ENCODE peak calls at places on chromosomes 6 and 20, in five cellular contexts. B is HepG2, S is trophoblast cell, X is fibroblast of lung, M is neural progenitor cell. I is an unnamed sample.
A peak's percentile ranks its signal among the peaks of the same experiment; 100 is the strongest.

GRCh38 chr20:56211051-56211450 is 37.5 kb upstream of the MC3R start:
- DNase-seq in B (no peak), S (no peak), X (no peak), M (no peak), I (no peak)

GRCh38 chr6:2111162-2111677 is 134.2 kb downstream of the GMDS start:
- DNase-seq in B (no peak), S (no peak), X (peak; percentile 96), M (no peak), I (no peak)

GRCh38 chr6:112372213-112372806 is 25.2 kb downstream of the RFPL4B start:
- DNase-seq in B (no peak), S (no peak), X (peak; percentile 59), M (no peak), I (peak; percentile 1)

GRCh38 chr6:111355156-111355555 is 127.9 kb downstream of the REV3L start:
- DNase-seq in B (no peak), S (no peak), X (no peak), M (no peak), I (no peak)

GRCh38 chr20:38725959-38726848 is 1.9 kb downstream of the SLC32A1 start:
- DNase-seq in B (peak; percentile 75), S (no peak), X (peak; percentile 34), M (peak; percentile 95), I (no peak)

GRCh38 chr6:12637960-12638641 is 78.5 kb upstream of the PHACTR1 start:
- DNase-seq in B (peak; percentile 48), S (peak; percentile 84), X (peak; percentile 18), M (peak; percentile 76), I (peak; percentile 27)

GRCh38 chr6:89475634-89476033 is 42.7 kb downstream of the ANKRD6 start:
- DNase-seq in B (peak; percentile 7), S (no peak), X (peak; percentile 15), M (no peak), I (no peak)

GRCh38 chr20:20499469-20499868 is 131.6 kb downstream of the INSM1 start:
- DNase-seq in B (no peak), S (no peak), X (no peak), M (peak; percentile 25), I (no peak)

GRCh38 chr6:109816452-109817374 is 125.6 kb downstream of the FIG4 start:
- DNase-seq in B (no peak), S (no peak), X (no peak), M (no peak), I (no peak)

DNA sequence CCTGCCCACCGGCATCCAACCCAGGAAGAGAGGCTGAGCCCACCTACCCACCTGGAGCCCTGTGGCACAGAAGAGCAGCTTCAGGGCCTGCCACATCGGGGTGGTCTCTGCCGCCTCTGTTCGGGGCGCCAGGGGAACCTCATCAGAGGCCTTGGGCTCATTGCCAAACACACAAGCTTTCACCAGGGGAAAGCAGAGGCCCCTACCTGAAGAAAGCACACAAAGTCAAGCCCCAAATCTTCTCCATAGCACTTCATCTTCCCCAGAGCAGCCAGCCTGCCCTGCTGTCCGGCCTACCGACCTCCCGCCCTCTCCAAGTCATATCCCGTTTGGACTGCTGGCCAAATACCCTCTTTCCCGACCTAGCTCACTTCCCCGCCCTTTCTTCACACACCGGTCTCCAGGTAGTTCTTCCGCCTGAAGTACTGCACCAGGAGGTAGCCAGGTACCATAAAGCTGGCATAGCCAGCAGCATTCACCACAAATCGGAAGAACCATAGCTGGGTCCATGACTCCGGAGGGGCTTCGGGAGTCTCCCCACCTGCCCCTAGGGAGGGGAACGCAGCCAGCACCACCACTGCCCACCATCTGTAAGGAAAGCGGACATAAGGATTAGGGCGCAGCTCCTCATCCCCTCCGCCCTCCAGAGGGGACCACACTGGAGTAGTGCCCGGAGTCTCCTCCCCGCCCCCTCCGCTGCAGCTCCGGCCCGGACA is 879 bp downstream of the SLC35B2 start:
- DNase-seq in B (no peak), S (peak; percentile 47), X (no peak), M (no peak), I (no peak)
- H2AFZ ChIP-seq in B (no peak overlapping the region), S (peak overlapping the region; percentile 12), X (no peak overlapping the region), M (peak overlapping the region; percentile 96), I (peak overlapping the region; percentile 82)

GRCh38 chr6:154337423-154338005 is 19.1 kb downstream of the IPCEF1 start:
- DNase-seq in B (no peak), S (peak; percentile 19), X (no peak), M (no peak), I (no peak)
- H2AFZ ChIP-seq in B (no peak overlapping the region), S (no peak overlapping the region), X (no peak overlapping the region), M (no peak overlapping the region), I (no peak overlapping the region)

GRCh38 chr6:20217900-20218299 is 5.6 kb upstream of the MBOAT1 start:
- DNase-seq in B (no peak), S (no peak), X (no peak), M (no peak), I (no peak)
- H2AFZ ChIP-seq in B (no peak overlapping the region), S (no peak overlapping the region), X (no peak overlapping the region), M (no peak overlapping the region), I (no peak overlapping the region)

GRCh38 chr20:53291548-53291947 is 302.1 kb downstream of the ZNF217 start:
- DNase-seq in B (peak; percentile 28), S (peak; percentile 6), X (no peak), M (peak; percentile 65), I (peak; percentile 30)

GRCh38 chr20:53284141-53285055 is 309.2 kb downstream of the ZNF217 start:
- DNase-seq in B (no peak), S (no peak), X (no peak), M (no peak), I (no peak)

GRCh38 chr20:53283597-53283996 is 310.0 kb downstream of the ZNF217 start:
- DNase-seq in B (no peak), S (no peak), X (no peak), M (no peak), I (no peak)

GRCh38 chr20:53283011-53283410 is 310.6 kb downstream of the ZNF217 start:
- DNase-seq in B (no peak), S (no peak), X (no peak), M (no peak), I (no peak)

GRCh38 chr20:53287357-53288042 is 306.1 kb downstream of the ZNF217 start:
- DNase-seq in B (no peak), S (no peak), X (no peak), M (no peak), I (no peak)
- H2AFZ ChIP-seq in B (no peak overlapping the region), S (no peak overlapping the region), X (no peak overlapping the region), M (no peak overlapping the region), I (no peak overlapping the region)

GRCh38 chr6:10507298-10507697 is 13.9 kb upstream of the GCNT2 start:
- DNase-seq in B (no peak), S (no peak), X (no peak), M (no peak), I (no peak)
- H2AFZ ChIP-seq in B (no peak overlapping the region), S (no peak overlapping the region), X (no peak overlapping the region), M (no peak overlapping the region), I (no peak overlapping the region)

DNA sequence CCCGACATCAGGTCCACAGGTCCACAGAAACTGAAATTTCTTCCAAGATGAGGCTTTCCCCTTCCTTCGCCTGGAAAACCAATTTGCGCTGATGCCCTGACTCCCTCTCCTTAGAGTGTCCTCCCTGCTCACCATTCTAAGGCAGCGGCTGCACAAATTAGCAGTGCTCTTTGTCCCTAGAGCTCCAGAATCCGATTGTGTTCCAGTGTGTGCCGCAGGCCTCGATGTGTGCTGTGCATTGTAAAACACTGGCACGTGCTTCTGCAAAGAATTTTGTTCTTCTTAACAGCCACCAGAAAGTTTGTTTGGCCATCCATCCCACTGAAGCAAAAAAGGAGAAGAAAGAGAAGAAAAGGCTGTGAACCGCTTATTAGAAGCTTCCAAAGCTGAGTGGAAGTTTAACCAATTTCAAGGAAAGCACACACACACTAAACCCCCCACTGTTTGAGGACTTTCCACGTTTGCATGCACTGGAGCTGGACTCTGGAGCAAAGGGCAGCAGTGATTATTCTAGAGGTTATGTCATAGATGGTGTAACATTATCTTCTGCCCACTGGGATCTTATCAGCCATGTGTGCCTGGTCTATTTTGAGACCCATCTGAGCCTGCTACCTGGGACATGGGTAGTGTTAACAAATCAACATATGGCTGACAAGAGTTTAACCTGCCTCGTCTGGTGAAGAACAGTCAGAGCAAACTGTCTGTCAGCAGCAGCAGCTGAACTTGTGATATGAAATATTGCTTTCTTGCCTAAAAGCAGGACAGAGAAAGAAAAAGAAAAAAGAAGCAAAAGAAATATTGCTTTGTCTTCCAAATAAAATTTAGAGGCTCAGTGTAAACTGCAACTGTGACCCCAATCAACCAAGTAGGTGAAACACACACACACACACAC is 64.9 kb upstream of the RREB1 start:
- DNase-seq in B (peak; percentile 81), S (no peak), X (no peak), M (peak; percentile 57), I (no peak)
- H2AFZ ChIP-seq in B (peak overlapping the region; percentile 21), S (no peak overlapping the region), X (peak overlapping the region; percentile 50), M (peak overlapping the region; percentile 70), I (peak overlapping the region; percentile 51)

DNA sequence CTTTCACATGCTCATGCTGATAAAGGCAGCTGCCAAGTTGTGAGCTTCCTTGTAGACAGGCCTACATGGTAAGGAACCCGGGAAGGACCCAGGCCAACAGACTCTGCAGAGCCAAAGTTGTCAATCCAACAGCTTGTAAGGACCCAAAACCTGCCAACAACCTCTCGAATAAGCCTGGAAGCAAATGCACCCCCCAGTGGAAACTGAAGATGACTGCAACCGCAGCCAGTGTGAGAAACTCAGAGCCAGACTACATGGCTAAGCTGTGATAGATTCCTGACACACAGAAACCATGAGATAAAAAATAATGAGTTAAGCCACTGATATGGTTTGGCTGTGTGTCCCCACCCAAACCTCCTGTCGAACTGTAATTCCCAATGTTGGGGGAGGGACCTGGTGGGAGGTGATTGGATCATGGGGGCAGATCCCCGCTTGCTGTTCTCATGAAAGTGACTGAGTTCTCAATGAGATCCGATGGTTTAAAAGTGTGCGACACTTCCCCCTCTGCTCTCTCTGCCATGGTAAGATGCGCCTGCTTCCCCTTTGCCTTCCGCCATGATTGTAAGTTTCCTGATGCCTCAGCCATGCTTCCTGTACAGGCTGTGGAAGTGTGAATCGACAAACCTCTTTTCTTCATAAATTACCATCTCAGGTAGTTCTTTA is 18.8 kb upstream of the CLPSL2 start:
- DNase-seq in B (peak; percentile 75), S (no peak), X (peak; percentile 46), M (peak; percentile 80), I (peak; percentile 66)
- H2AFZ ChIP-seq in B (no peak overlapping the region), S (no peak overlapping the region), X (no peak overlapping the region), M (peak overlapping the region; percentile 64), I (peak overlapping the region; percentile 80)

GRCh38 chr6:10461850-10462249 is 47.0 kb upstream of the TFAP2A start:
- DNase-seq in B (no peak), S (no peak), X (no peak), M (no peak), I (no peak)

GRCh38 chr6:10460096-10460495 is 45.2 kb upstream of the TFAP2A start:
- DNase-seq in B (no peak), S (no peak), X (no peak), M (no peak), I (peak; percentile 39)

GRCh38 chr6:10465633-10466499 is 51.0 kb upstream of the TFAP2A start:
- DNase-seq in B (peak; percentile 44), S (no peak), X (peak; percentile 41), M (peak; percentile 84), I (peak; percentile 55)

GRCh38 chr6:10463040-10463439 is 48.2 kb upstream of the TFAP2A start:
- DNase-seq in B (no peak), S (no peak), X (no peak), M (no peak), I (no peak)

GRCh38 chr6:10463491-10464481 is 48.9 kb upstream of the TFAP2A start:
- DNase-seq in B (no peak), S (no peak), X (no peak), M (no peak), I (no peak)
- H2AFZ ChIP-seq in B (no peak overlapping the region), S (no peak overlapping the region), X (no peak overlapping the region), M (peak overlapping the region; percentile 67), I (no peak overlapping the region)

GRCh38 chr6:136307351-136307750 is 17.7 kb upstream of the BCLAF1 start:
- DNase-seq in B (no peak), S (no peak), X (no peak), M (no peak), I (no peak)
- H2AFZ ChIP-seq in B (no peak overlapping the region), S (no peak overlapping the region), X (no peak overlapping the region), M (no peak overlapping the region), I (no peak overlapping the region)